ENCODE peak calls at places on chromosomes 13 and 19, in six cellular contexts. V is ovary, B is NCI-H2171 treated with DMSO at 0.1 percent for 48 hours, I is Caco-2, K is psoas muscle, F is activated gamma-delta T cell treated with Interleukin-2 at 50 U/mL for 16 hours. O is an unnamed sample.

GRCh38 chr13:41909524-41909923 is 51.4 kb downstream of the VWA8 start:
- DNase-seq in V (no peak), B (no peak), I (no peak), K (no peak), F (no peak), O (no peak)

GRCh38 chr13:45781553-45782326 is 69.8 kb downstream of the SIAH3 start:
- DNase-seq in V (peak; percentile 25), B (peak; percentile 81), I (no peak), K (peak; percentile 88), F (no peak), O (peak; percentile 80)

GRCh38 chr13:30148171-30148754 is 159.1 kb downstream of the KATNAL1 start:
- DNase-seq in V (no peak), B (no peak), I (no peak), K (no peak), F (peak; percentile 57), O (no peak)

GRCh38 chr13:33751151-33751550 is 66.8 kb upstream of the RFC3 start:
- DNase-seq in V (no peak), B (no peak), I (no peak), K (no peak), F (no peak), O (no peak)

GRCh38 chr19:43467730-43468129 is 2.3 kb upstream of the LYPD3 start:
- DNase-seq in V (no peak), B (no peak), I (no peak), K (no peak), F (no peak), O (no peak)

GRCh38 chr13:46665243-46665629 is 112.3 kb downstream of the LRCH1 start:
- DNase-seq in V (no peak), B (no peak), I (no peak), K (no peak), F (no peak), O (no peak)

GRCh38 chr19:52659013-52659412 is 20.9 kb upstream of the ZNF83 start:
- DNase-seq in V (no peak), B (no peak), I (no peak), K (no peak), F (no peak), O (no peak)

GRCh38 chr19:19329199-19329598 is 8.6 kb downstream of the MAU2 start:
- DNase-seq in V (no peak), B (no peak), I (no peak), K (no peak), F (no peak), O (no peak)

GRCh38 chr13:73715114-73715909 is 418.9 kb downstream of the KLF12 start:
- DNase-seq in V (no peak), B (no peak), I (no peak), K (no peak), F (peak; percentile 50), O (no peak)

GRCh38 chr13:99351772-99352171 is 44.6 kb upstream of the GPR183 start:
- DNase-seq in V (no peak), B (no peak), I (no peak), K (no peak), F (peak; percentile 45), O (no peak)

GRCh38 chr13:20106751-20107150 is 54.1 kb downstream of the GJA3 start:
- DNase-seq in V (no peak), B (no peak), I (no peak), K (no peak), F (no peak), O (no peak)

GRCh38 chr19:35015576-35016351 is 14.5 kb upstream of the SCN1B start:
- DNase-seq in V (no peak), B (no peak), I (no peak), K (no peak), F (no peak), O (no peak)

GRCh38 chr19:49338691-49339363 is 3.6 kb downstream of the CD37 start:
- DNase-seq in V (peak; percentile 89), B (no peak), I (peak; percentile 91), K (peak; percentile 72), F (no peak), O (peak; percentile 85)

GRCh38 chr13:102236830-102237621 is 164.8 kb downstream of the FGF14 start:
- DNase-seq in V (no peak), B (peak; percentile 83), I (no peak), K (no peak), F (no peak), O (no peak)

GRCh38 chr13:26255717-26256277 is 1.9 kb downstream of the CDK8 start:
- DNase-seq in V (no peak), B (peak; percentile 29), I (no peak), K (no peak), F (no peak), O (no peak)

GRCh38 chr19:1401138-1401888 is at the start of gene GAMT:
- DNase-seq in V (no peak), B (peak; percentile 20), I (no peak), K (no peak), F (peak; percentile 47), O (peak; percentile 82)

O was measured in left ventricle myocardium superior.